ENCODE peak calls at places on chromosomes 5 and 9, in five cellular contexts. S, B, Y, W and T are unnamed samples.

GRCh38 chr5:41433552-41434181 is 76.7 kb downstream of the PLCXD3 start:
- DNase-seq in S (no peak), Y (no peak), W (no peak), B (no peak), T (peak)

GRCh38 chr9:82273121-82273520 is 284.5 kb downstream of the SPATA31D1 start:
- DNase-seq in Y (no peak), B (no peak), S (no peak), W (no peak), T (no peak)

GRCh38 chr5:62395210-62395950 is 8.3 kb downstream of the DIMT1 start:
- DNase-seq in W (no peak), B (no peak), S (peak), Y (no peak), T (no peak)

GRCh38 chr5:130017173-130017572 is 112.9 kb downstream of the CHSY3 start:
- DNase-seq in W (no peak), Y (no peak), B (no peak), S (no peak), T (no peak)

GRCh38 chr9:107491081-107492053 is 1.8 kb upstream of the KLF4 start:
- DNase-seq in B (peak), S (no peak), W (no peak), Y (no peak), T (peak)

GRCh38 chr9:133141833-133142594 is 21.0 kb upstream of the RALGDS start:
- DNase-seq in B (peak), W (no peak), S (no peak), Y (no peak), T (no peak)

GRCh38 chr5:8984386-8984785 is 561.5 kb downstream of the SEMA5A start:
- DNase-seq in B (no peak), W (no peak), S (no peak), Y (no peak), T (no peak)

GRCh38 chr5:95262933-95263660 is 21.8 kb downstream of the MCTP1 start:
- DNase-seq in S (no peak), W (no peak), Y (no peak), B (no peak), T (no peak)

GRCh38 chr5:89069591-89069990 is 186.6 kb upstream of the MEF2C start:
- DNase-seq in B (no peak), Y (no peak), S (no peak), W (no peak), T (no peak)

GRCh38 chr5:9784231-9784630 is 154.1 kb upstream of the TAS2R1 start:
- DNase-seq in W (no peak), Y (no peak), S (no peak), B (no peak), T (no peak)

GRCh38 chr5:80141681-80142080 is 106.5 kb downstream of the THBS4 start:
- DNase-seq in W (no peak), Y (no peak), B (no peak), S (no peak), T (no peak)

GRCh38 chr9:22617156-22617555 is 170.5 kb downstream of the DMRTA1 start:
- DNase-seq in S (no peak), W (no peak), Y (no peak), B (no peak), T (no peak)

GRCh38 chr5:157994906-157995519 is 136.1 kb upstream of the CLINT1 start:
- DNase-seq in B (peak), W (no peak), S (no peak), Y (peak), T (peak)

GRCh38 chr9:86075132-86075807 is 24.1 kb downstream of the GOLM1 start:
- DNase-seq in B (no peak), Y (no peak), W (no peak), S (no peak), T (no peak)

GRCh38 chr5:78984020-78984610 is 995 bp downstream of the ARSB start:
- DNase-seq in Y (peak), S (peak), B (no peak), W (no peak), T (no peak)

GRCh38 chr5:1368236-1368635 is 23.3 kb upstream of the CLPTM1L start:
- DNase-seq in W (no peak), B (no peak), S (no peak), Y (no peak), T (no peak)

GRCh38 chr9:76652894-76653293 is 111.3 kb upstream of the PCA3 start:
- DNase-seq in Y (peak), W (no peak), B (no peak), S (no peak), T (no peak)

GRCh38 chr5:177495243-177496060 is 2.0 kb downstream of the PDLIM7 start:
- DNase-seq in S (no peak), Y (peak), B (no peak), W (peak), T (peak)

GRCh38 chr5:177494356-177495195 is 2.8 kb downstream of the PDLIM7 start:
- DNase-seq in W (no peak), Y (peak), B (no peak), S (peak), T (peak)

GRCh38 chr5:177497297-177498012 is at the start of gene PDLIM7:
- DNase-seq in S (peak), B (peak), W (peak), Y (peak), T (peak)

GRCh38 chr5:177497011-177497296 is 450 bp downstream of the PDLIM7 start:
- DNase-seq in B (no peak), Y (no peak), W (no peak), S (no peak), T (no peak)

DNA sequence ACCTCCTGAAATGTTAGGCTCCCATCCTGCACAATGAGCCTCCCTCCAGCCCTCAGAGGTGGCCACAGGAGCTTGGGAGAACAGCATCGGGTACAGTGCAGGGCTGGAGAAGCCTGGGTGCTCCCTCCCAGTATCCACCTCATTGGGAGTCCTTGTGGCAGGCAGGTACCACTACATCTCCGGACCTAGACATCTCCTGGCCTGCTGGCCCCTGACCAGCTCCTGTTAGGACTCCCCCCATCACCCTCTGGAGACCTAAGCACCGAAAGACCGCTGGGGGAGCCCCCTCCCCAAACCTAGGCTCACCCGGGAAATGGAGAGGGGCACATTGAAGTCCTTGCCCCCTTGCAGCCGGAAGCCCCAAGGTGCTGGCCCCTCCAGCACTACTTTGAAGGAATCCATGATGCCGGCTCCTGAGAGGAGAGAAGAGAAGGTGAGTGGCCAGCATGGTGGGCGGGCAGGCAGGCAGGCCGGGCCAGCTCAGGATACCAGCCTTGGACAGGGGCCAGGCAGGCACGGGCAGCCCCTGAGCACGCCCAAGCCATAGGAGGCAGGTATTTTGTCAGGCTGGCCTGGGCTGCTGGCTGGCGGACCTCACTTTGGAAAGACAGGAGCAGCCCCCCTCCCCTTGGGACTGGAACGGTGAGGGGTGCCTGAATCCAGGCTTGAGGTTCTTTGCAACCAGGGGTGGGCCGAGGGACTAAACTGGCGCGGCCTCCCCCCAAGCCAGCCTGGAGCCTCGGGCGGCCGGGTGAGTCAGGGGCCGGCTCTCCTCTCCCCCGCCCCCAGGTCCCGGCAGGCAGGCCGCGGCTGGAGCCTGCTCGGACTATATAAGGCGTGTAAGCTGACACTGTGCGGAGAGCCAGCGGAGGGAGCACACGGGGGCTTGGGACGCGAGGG is 1.0 kb downstream of the PDLIM7 start:
- DNase-seq in B (no peak), W (peak), Y (peak), S (no peak), T (peak)
- TF ChIP-seq CTCF in B (peak), W (peak), Y (peak), S (peak), T (peak)

GRCh38 chr9:126982215-126983002 is 67.8 kb downstream of the RALGPS1 start:
- DNase-seq in B (no peak), S (no peak), W (no peak), Y (no peak), T (no peak)
- TF ChIP-seq CTCF in B (no peak), S (no peak), W (no peak), Y (no peak), T (no peak)

DNA sequence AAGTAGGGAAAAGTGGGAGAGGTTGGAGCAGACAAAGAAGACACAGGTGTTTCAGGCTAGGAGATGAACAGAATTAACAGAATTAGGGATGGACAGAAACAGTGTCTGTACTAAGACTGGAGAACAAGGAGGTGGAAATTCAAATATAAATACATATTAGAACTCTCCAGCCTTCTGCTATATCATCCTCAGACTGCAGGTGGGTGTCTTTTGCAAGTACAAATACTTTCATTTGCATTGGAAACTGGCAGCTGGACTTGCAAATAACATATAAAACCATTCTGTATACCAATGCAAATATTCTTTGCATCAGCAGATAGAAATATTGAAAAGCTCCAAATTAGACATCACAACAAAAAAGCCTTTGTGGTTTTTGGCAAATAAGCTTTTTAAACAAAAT is 335.4 kb downstream of the ZNF608 start:
- DNase-seq in B (no peak), Y (peak), S (no peak), W (no peak), T (no peak)
- TF ChIP-seq CTCF in B (peak), Y (no peak), S (peak), W (no peak), T (no peak)

GRCh38 chr5:139385061-139385889 is 2.2 kb upstream of the SLC23A1 start:
- DNase-seq in B (no peak), Y (peak), S (no peak), W (no peak), T (no peak)
- TF ChIP-seq CTCF in B (peak), Y (peak), S (peak), W (no peak), T (no peak)

DNA sequence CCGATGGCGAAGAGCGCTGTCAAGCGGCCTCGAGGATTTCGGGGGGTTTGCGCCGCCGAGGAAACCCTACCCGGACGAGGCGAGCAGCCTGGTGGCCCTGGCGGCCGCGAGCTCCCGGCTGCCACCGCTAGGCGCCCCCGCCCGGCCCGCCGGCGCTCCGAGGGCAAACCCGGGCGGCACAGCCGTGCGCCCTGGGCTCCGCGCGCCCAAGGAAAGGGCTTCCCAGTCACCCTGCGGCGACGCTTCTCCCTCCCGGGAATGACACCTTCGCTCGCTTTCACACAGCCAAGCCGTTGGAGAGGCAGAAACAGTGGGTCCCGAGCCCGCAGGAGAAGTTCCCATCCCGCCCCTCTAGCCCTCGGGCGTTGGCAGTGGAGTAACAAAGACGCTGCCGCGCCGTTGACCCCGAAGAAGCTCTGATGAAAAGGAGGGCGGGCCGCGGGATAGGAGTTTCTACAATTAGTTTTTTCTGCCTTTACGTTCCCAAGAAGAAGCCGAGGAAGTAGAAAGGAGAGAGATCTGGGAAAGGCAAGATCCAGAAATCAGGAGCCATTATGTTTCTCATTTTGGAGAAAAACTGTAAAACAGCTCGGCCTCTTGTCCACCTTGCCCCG is 126.1 kb downstream of the TMEM174 start:
- DNase-seq in Y (no peak), S (no peak), B (peak), W (no peak), T (peak)
- TF ChIP-seq CTCF in Y (no peak), S (peak), B (no peak), W (no peak), T (peak)

GRCh38 chr9:124202447-124202971 is 55.2 kb upstream of the NEK6 start:
- DNase-seq in W (no peak), B (peak), Y (peak), S (no peak), T (no peak)
- TF ChIP-seq CTCF in W (no peak), B (no peak), Y (peak), S (no peak), T (no peak)

DNA sequence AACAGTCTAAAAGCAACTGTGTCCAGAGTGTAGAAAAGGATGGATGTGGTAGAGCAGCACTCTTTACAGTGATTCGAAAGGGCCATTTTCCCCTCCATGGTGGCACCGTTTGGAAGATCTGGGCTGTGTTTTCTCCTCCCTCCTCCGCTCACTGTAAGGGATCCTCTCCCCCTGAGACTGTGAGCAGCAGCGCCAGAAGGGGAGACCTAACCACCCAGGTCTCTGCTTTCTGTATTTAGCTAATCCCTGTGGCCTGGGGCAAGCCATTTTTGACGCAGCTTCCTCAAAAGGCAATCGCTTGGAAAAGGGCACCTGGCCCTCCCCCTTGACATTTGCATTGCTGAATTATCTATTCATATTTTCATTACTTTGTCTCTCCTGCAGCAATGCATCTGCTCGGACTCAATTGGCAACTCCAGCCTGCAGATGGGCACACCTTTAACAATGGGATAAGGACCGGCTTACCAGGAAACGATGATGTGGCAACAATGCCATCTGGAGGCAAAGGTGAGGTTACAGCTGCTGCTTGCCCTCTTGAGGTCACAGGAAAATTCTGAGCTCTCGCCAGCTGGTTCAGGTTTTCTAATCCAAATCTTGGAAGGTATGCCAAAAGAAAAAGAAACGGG is 244.3 kb upstream of the WWC1 start:
- DNase-seq in Y (peak), W (no peak), S (no peak), B (no peak), T (peak)
- TF ChIP-seq CTCF in Y (peak), W (peak), S (peak), B (peak), T (peak)